ENCODE peak calls at places on chromosomes 16 and 17, in seven cellular contexts. A is neuronal stem cell, Z is mesendoderm, F is mesenchymal stem cell, R is H9, S is H1, B is trophoblast cell. M is an unnamed sample.

GRCh38 chr16:57704011-57704904 is 9.7 kb downstream of the DRC7 start:
- DNase-seq in A (no peak), Z (no peak), F (no peak), R (no peak), S (no peak), B (no peak), M (no peak)

GRCh38 chr17:66956941-66957340 is 7.6 kb upstream of the CACNG4 start:
- DNase-seq in A (no peak), Z (no peak), F (no peak), R (no peak), S (no peak), B (no peak), M (no peak)

GRCh38 chr17:44722254-44722653 is 13.8 kb downstream of the DBF4B start:
- DNase-seq in A (no peak), Z (peak), F (no peak), R (no peak), S (no peak), B (no peak), M (no peak)

GRCh38 chr16:491225-491919 is 36.1 kb upstream of the CAPN15 start:
- DNase-seq in A (no peak), Z (no peak), F (peak), R (no peak), S (no peak), B (no peak), M (no peak)

GRCh38 chr16:67526149-67526732 is 2.4 kb upstream of the RIPOR1 start:
- DNase-seq in A (no peak), Z (peak), F (no peak), R (no peak), S (no peak), B (peak), M (peak)

GRCh38 chr16:87832137-87832527 is 37.2 kb downstream of the SLC7A5 start:
- DNase-seq in A (no peak), Z (no peak), F (no peak), R (no peak), S (no peak), B (no peak), M (no peak)

GRCh38 chr16:8087597-8088279 is 502.6 kb downstream of the TMEM114 start:
- DNase-seq in A (no peak), Z (no peak), F (no peak), R (no peak), S (no peak), B (no peak), M (no peak)

GRCh38 chr16:89163297-89163696 is 8.3 kb upstream of the CDH15 start:
- DNase-seq in A (no peak), Z (no peak), F (no peak), R (no peak), S (no peak), B (no peak), M (no peak)

GRCh38 chr17:32157225-32157624 is 14.9 kb downstream of the RHOT1 start:
- DNase-seq in A (no peak), Z (no peak), F (peak), R (no peak), S (no peak), B (peak), M (peak)

GRCh38 chr16:27984121-27984520 is 79.4 kb downstream of the GSG1L start:
- DNase-seq in A (no peak), Z (no peak), F (no peak), R (no peak), S (no peak), B (no peak), M (no peak)
- H2BK120ac ChIP-seq in A (no peak), Z (no peak), F (no peak), R (no peak), S (no peak), B (no peak), M (no peak)

DNA sequence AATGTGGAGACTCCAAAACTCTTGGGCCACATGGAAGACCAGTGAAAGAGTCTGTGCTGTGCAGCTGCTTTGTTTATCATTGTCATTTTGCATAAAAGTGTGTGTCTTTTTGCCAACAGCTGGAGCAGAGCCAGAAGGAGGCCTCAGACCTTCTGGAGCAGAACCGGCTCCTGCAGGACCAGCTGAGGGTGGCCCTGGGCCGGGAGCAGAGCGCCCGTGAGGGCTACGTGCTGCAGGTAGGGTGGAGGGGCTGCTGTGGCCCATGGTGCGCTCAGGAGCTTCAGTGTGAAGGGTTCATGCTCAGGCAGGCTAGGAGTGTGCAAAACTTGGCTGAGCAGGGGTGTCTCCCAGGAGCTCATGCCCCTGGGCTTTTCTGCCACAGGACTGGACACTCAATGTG is 45.0 kb downstream of the PLD6 start:
- DNase-seq in A (no peak), Z (no peak), F (no peak), R (no peak), S (no peak), B (no peak), M (no peak)
- H2BK120ac ChIP-seq in A (no peak), Z (no peak), F (no peak), R (no peak), S (no peak), B (no peak), M (no peak)

DNA sequence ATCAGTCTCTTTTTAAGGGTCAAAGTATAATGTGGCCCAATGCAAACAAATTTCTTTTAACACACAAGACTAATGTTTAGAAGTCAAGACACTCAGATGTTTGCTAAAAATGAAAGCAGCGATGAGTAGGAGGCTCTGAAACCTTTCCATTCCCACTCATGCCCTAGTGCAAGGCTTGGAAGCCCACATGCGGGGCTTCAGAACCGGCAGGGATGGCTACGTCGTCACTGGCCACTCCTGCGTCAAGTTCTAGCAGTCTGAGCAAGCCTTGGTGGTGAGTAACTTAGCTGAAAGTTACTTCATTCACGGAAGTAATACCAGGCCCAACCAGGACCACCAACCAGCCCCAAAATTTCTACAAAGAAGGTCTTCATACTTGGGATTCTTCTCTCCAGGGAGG is 14.8 kb upstream of the TMED6 start:
- DNase-seq in A (no peak), Z (no peak), F (no peak), R (no peak), S (no peak), B (no peak), M (no peak)
- H2BK120ac ChIP-seq in A (no peak), Z (no peak), F (no peak), R (no peak), S (no peak), B (no peak), M (no peak)

GRCh38 chr17:47209499-47209898 is 351 bp downstream of the MYL4 start:
- DNase-seq in A (no peak), Z (no peak), F (no peak), R (no peak), S (no peak), B (no peak), M (no peak)

GRCh38 chr17:47204722-47205418 is 4.3 kb upstream of the MYL4 start:
- DNase-seq in A (no peak), Z (peak), F (peak), R (no peak), S (no peak), B (peak), M (peak)

GRCh38 chr17:47208744-47209488 is at the start of gene MYL4:
- DNase-seq in A (no peak), Z (peak), F (peak), R (no peak), S (no peak), B (peak), M (no peak)

GRCh38 chr17:47205419-47205963 is 3.7 kb upstream of the MYL4 start:
- DNase-seq in A (no peak), Z (peak), F (peak), R (peak), S (peak), B (peak), M (peak)

GRCh38 chr17:47207143-47208067 is 1.7 kb upstream of the MYL4 start:
- DNase-seq in A (no peak), Z (no peak), F (no peak), R (no peak), S (no peak), B (no peak), M (no peak)
- H2BK120ac ChIP-seq in A (no peak), Z (no peak), F (no peak), R (no peak), S (no peak), B (no peak), M (no peak)